ENCODE peak calls at places on chromosomes 16 and 17, in five cellular contexts. I is HCT116, H is IMR-90, S is foreskin fibroblast, A is lower lobe of right lung. L is an unnamed sample.

GRCh38 chr17:39122982-39123381 is 28.5 kb downstream of the PLXDC1 start:
- DNase-seq in I (no peak), H (no peak), S (no peak), A (no peak), L (no peak)

GRCh38 chr17:32482568-32483320 is 4.0 kb upstream of the CDK5R1 start:
- DNase-seq in I (no peak), H (peak; percentile 33), S (peak; percentile 32), A (no peak), L (no peak)

GRCh38 chr17:29640981-29641642 is 18.4 kb upstream of the CORO6 start:
- DNase-seq in I (no peak), H (no peak), S (no peak), A (no peak), L (no peak)

GRCh38 chr17:12859520-12859919 is 70.2 kb downstream of the ARHGAP44 start:
- DNase-seq in I (no peak), H (peak; percentile 13), S (no peak), A (no peak), L (peak; percentile 33)

GRCh38 chr16:49700928-49701685 is 154.8 kb downstream of the ZNF423 start:
- DNase-seq in I (no peak), H (no peak), S (no peak), A (no peak), L (peak; percentile 30)

GRCh38 chr16:26391833-26392232 is 674.9 kb upstream of the C16orf82 start:
- DNase-seq in I (no peak), H (no peak), S (no peak), A (no peak), L (no peak)

GRCh38 chr16:17607624-17608023 is 136.9 kb upstream of the XYLT1 start:
- DNase-seq in I (no peak), H (no peak), S (no peak), A (no peak), L (no peak)

GRCh38 chr17:6455321-6455705 is 11.1 kb downstream of the PIMREG start:
- DNase-seq in I (no peak), H (peak; percentile 17), S (peak; percentile 55), A (peak; percentile 51), L (no peak)

GRCh38 chr17:69450857-69451410 is 36.4 kb downstream of the MAP2K6 start:
- DNase-seq in I (no peak), H (no peak), S (no peak), A (no peak), L (peak; percentile 57)

GRCh38 chr17:69447726-69448125 is 33.2 kb downstream of the MAP2K6 start:
- DNase-seq in I (no peak), H (no peak), S (no peak), A (no peak), L (peak; percentile 3)

GRCh38 chr17:69451416-69452394 is 37.2 kb downstream of the MAP2K6 start:
- DNase-seq in I (no peak), H (no peak), S (no peak), A (no peak), L (no peak)

GRCh38 chr17:69450131-69450530 is 35.6 kb downstream of the MAP2K6 start:
- DNase-seq in I (no peak), H (no peak), S (no peak), A (no peak), L (no peak)

GRCh38 chr17:69448431-69449102 is 34.1 kb downstream of the MAP2K6 start:
- DNase-seq in I (no peak), H (no peak), S (peak; percentile 16), A (no peak), L (peak; percentile 57)
- H3K4me3 ChIP-seq in I (no peak overlapping the region), H (no peak overlapping the region), S (no peak overlapping the region), A (no peak overlapping the region), L (no peak overlapping the region)

GRCh38 chr16:89357055-89357454 is 133.3 kb downstream of the ANKRD11 start:
- DNase-seq in I (no peak), H (no peak), S (no peak), A (no peak), L (no peak)
- TF ChIP-seq CTCF in I (peak; percentile 24), H (no peak), S (no peak), A (no peak), L (no peak)

GRCh38 chr16:21283521-21284289 is 5.6 kb upstream of the CRYM start:
- DNase-seq in I (no peak), H (peak; percentile 25), S (peak; percentile 82), A (peak; percentile 60), L (peak; percentile 22)
- H3K4me3 ChIP-seq in I (peak overlapping the region; percentile 51), H (peak overlapping the region; percentile 29), S (peak overlapping the region; percentile 27), A (peak overlapping the region; percentile 44), L (peak overlapping the region; percentile 29)

GRCh38 chr17:2064980-2065785 is 10.3 kb downstream of the HIC1 start:
- DNase-seq in I (no peak), H (peak; percentile 68), S (peak; percentile 73), A (no peak), L (peak; percentile 82)
- TF ChIP-seq CTCF in I (peak; percentile 40), H (peak; percentile 60), S (peak; percentile 36), A (peak; percentile 35), L (peak; percentile 69)

GRCh38 chr17:57685499-57686132 is 59.5 kb downstream of the CCDC182 start:
- DNase-seq in I (no peak), H (no peak), S (no peak), A (no peak), L (no peak)
- H3K4me3 ChIP-seq in I (no peak overlapping the region), H (no peak overlapping the region), S (no peak overlapping the region), A (no peak overlapping the region), L (no peak overlapping the region)

DNA sequence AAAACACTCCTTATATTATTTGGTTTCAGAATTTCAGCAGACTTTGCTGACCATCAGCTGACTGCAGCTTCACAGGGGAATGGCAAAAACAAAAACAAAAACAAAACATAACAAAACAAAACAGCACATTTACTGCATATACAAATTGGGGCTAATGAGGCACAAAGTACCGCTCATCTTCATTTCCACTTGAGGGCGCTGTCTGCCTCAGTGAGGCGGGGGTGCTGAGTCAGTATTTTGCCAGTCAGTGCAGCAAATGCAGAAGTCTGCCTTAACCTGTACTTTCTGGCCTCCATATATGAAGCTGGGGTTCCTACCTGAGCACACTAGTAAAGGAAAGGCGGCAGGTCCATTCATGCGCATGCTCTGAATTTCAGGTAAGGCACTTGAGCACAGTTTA is 13.5 kb upstream of the DYNLRB2 start:
- DNase-seq in I (peak; percentile 8), H (peak; percentile 11), S (peak; percentile 46), A (no peak), L (peak; percentile 33)
- TF ChIP-seq CTCF in I (peak; percentile 63), H (peak; percentile 55), S (peak; percentile 57), A (peak; percentile 26), L (peak; percentile 64)

GRCh38 chr16:11780988-11781680 is 15.9 kb downstream of the ZC3H7A start:
- DNase-seq in I (no peak), H (peak; percentile 34), S (no peak), A (no peak), L (no peak)

GRCh38 chr16:11781773-11782172 is 15.3 kb downstream of the ZC3H7A start:
- DNase-seq in I (no peak), H (no peak), S (no peak), A (no peak), L (no peak)

GRCh38 chr16:11788914-11789313 is 8.1 kb downstream of the ZC3H7A start:
- DNase-seq in I (no peak), H (no peak), S (no peak), A (no peak), L (no peak)

GRCh38 chr16:11783319-11784047 is 13.6 kb downstream of the ZC3H7A start:
- DNase-seq in I (no peak), H (peak; percentile 45), S (no peak), A (no peak), L (peak; percentile 49)

DNA sequence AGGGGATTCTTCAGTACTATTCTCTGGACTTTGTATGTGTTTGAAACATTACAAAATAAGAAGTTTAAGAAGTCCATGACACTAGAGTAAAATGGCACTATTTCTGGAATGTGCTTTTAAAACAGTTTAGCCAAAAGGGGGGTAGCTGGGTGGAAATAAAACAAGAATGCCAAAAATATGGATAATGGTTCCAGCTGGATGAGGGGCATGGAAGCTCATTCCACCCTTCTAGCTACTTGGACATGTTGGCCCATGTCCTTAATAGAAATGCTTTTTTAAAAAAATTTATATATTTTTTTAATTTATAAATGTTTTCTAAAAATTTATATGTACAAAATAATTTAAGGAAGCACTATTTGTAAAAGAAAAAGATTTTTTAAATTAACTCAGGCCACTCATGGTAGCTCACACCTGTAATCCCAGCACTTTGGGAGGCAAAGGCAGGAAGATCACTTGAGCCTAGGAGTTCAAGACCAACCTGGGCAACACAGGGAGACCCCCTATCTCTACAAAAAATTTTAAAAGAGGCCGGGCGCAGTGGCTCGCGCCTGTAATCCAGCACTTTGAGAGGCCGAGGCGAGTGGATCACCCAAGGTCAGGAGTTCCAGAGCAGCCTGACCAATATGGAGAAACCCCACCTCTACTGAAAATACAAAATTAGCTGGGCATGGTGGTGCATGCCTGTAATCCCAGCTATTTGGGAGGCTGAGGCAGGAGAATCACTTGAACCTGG is 12.8 kb downstream of the ZC3H7A start:
- DNase-seq in I (no peak), H (no peak), S (no peak), A (no peak), L (no peak)
- H3K4me3 ChIP-seq in I (no peak overlapping the region), H (no peak overlapping the region), S (no peak overlapping the region), A (no peak overlapping the region), L (no peak overlapping the region)

GRCh38 chr16:88844412-88845118 is 12.2 kb downstream of the GALNS start:
- DNase-seq in I (no peak), H (no peak), S (peak; percentile 14), A (no peak), L (no peak)
- TF ChIP-seq CTCF in I (peak; percentile 33), H (no peak), S (no peak), A (no peak), L (peak; percentile 29)

GRCh38 chr17:76497979-76498885 is 3.0 kb downstream of the RHBDF2 start:
- DNase-seq in I (no peak), H (peak; percentile 93), S (peak; percentile 92), A (peak; percentile 74), L (peak; percentile 82)
- H3K4me3 ChIP-seq in I (no peak overlapping the region), H (no peak overlapping the region), S (no peak overlapping the region), A (peak overlapping the region; percentile 27), L (no peak overlapping the region)